ENCODE peak calls at places on chromosomes 16 and 17, in ten cellular contexts. One of them, this sample, is unnamed.

GRCh38 chr17:71327376-71328059 is 793.3 kb upstream of the SOX9 start:
- DNase-seq in tibial nerve: no peak
- DNase-seq in thoracic aorta: no peak
- DNase-seq in stomach: no peak
- DNase-seq in heart right ventricle: no peak
- DNase-seq in mammary epithelial cell: peak; percentile 45
- DNase-seq in psoas muscle: no peak
- DNase-seq in thyroid gland: no peak
- DNase-seq in fibroblast of lung: peak; percentile 74
- DNase-seq in pancreas: no peak
- DNase-seq in this sample: peak; percentile 27

GRCh38 chr17:64348666-64349065 is 42.0 kb downstream of the PECAM1 start:
- DNase-seq in pancreas: no peak
- DNase-seq in psoas muscle: no peak
- DNase-seq in mammary epithelial cell: no peak
- DNase-seq in stomach: no peak
- DNase-seq in fibroblast of lung: no peak
- DNase-seq in thyroid gland: no peak
- DNase-seq in tibial nerve: no peak
- DNase-seq in heart right ventricle: no peak
- DNase-seq in thoracic aorta: no peak
- DNase-seq in this sample: no peak

GRCh38 chr17:80362428-80363119 is 52.4 kb upstream of the ENDOV start:
- DNase-seq in pancreas: no peak
- DNase-seq in heart right ventricle: no peak
- DNase-seq in tibial nerve: peak; percentile 79
- DNase-seq in fibroblast of lung: peak; percentile 49
- DNase-seq in thyroid gland: no peak
- DNase-seq in thoracic aorta: no peak
- DNase-seq in stomach: no peak
- DNase-seq in psoas muscle: peak; percentile 44
- DNase-seq in mammary epithelial cell: no peak
- DNase-seq in this sample: no peak

GRCh38 chr17:28404812-28405570 is 1.0 kb downstream of the SLC46A1 start:
- DNase-seq in mammary epithelial cell: no peak
- DNase-seq in heart right ventricle: no peak
- DNase-seq in thyroid gland: no peak
- DNase-seq in tibial nerve: no peak
- DNase-seq in pancreas: peak; percentile 75
- DNase-seq in thoracic aorta: no peak
- DNase-seq in psoas muscle: no peak
- DNase-seq in fibroblast of lung: no peak
- DNase-seq in stomach: peak; percentile 50
- DNase-seq in this sample: no peak

GRCh38 chr17:142876-143784 is 5.8 kb downstream of the SCGB1C2 start:
- DNase-seq in pancreas: peak; percentile 39
- DNase-seq in heart right ventricle: no peak
- DNase-seq in thoracic aorta: no peak
- DNase-seq in tibial nerve: peak; percentile 3
- DNase-seq in mammary epithelial cell: no peak
- DNase-seq in stomach: no peak
- DNase-seq in thyroid gland: no peak
- DNase-seq in psoas muscle: no peak
- DNase-seq in fibroblast of lung: no peak
- DNase-seq in this sample: no peak

GRCh38 chr16:15404792-15405191 is 9.2 kb downstream of the MPV17L start:
- DNase-seq in psoas muscle: peak; percentile 84
- DNase-seq in heart right ventricle: no peak
- DNase-seq in thyroid gland: no peak
- DNase-seq in mammary epithelial cell: peak; percentile 56
- DNase-seq in tibial nerve: peak; percentile 73
- DNase-seq in pancreas: no peak
- DNase-seq in thoracic aorta: no peak
- DNase-seq in fibroblast of lung: no peak
- DNase-seq in stomach: no peak
- DNase-seq in this sample: no peak

GRCh38 chr17:31754239-31754945 is 104.7 kb downstream of the COPRS start:
- DNase-seq in psoas muscle: no peak
- DNase-seq in tibial nerve: no peak
- DNase-seq in pancreas: no peak
- DNase-seq in stomach: no peak
- DNase-seq in thyroid gland: no peak
- DNase-seq in fibroblast of lung: peak; percentile 93
- DNase-seq in thoracic aorta: no peak
- DNase-seq in mammary epithelial cell: peak; percentile 79
- DNase-seq in heart right ventricle: no peak
- DNase-seq in this sample: peak; percentile 86

GRCh38 chr17:63278731-63279442 is 167.2 kb downstream of the CYB561 start:
- DNase-seq in fibroblast of lung: no peak
- DNase-seq in tibial nerve: no peak
- DNase-seq in thyroid gland: no peak
- DNase-seq in pancreas: no peak
- DNase-seq in psoas muscle: no peak
- DNase-seq in thoracic aorta: no peak
- DNase-seq in mammary epithelial cell: peak; percentile 41
- DNase-seq in stomach: no peak
- DNase-seq in heart right ventricle: no peak
- DNase-seq in this sample: no peak

GRCh38 chr16:67186550-67186950 is 2.8 kb upstream of the MATCAP1 start:
- DNase-seq in tibial nerve: no peak
- DNase-seq in fibroblast of lung: no peak
- DNase-seq in heart right ventricle: no peak
- DNase-seq in stomach: no peak
- DNase-seq in mammary epithelial cell: peak; percentile 69
- DNase-seq in thoracic aorta: no peak
- DNase-seq in psoas muscle: no peak
- DNase-seq in thyroid gland: no peak
- DNase-seq in pancreas: no peak
- DNase-seq in this sample: no peak

GRCh38 chr17:27762527-27763305 is 37.6 kb downstream of the NOS2 start:
- DNase-seq in mammary epithelial cell: peak; percentile 18
- DNase-seq in psoas muscle: no peak
- DNase-seq in fibroblast of lung: peak; percentile 29
- DNase-seq in heart right ventricle: no peak
- DNase-seq in stomach: no peak
- DNase-seq in thoracic aorta: no peak
- DNase-seq in thyroid gland: no peak
- DNase-seq in tibial nerve: no peak
- DNase-seq in pancreas: no peak
- DNase-seq in this sample: no peak

GRCh38 chr17:73960469-73960868 is 243.0 kb upstream of the RPL38 start:
- DNase-seq in fibroblast of lung: no peak
- DNase-seq in stomach: no peak
- DNase-seq in psoas muscle: no peak
- DNase-seq in pancreas: no peak
- DNase-seq in thyroid gland: no peak
- DNase-seq in mammary epithelial cell: no peak
- DNase-seq in heart right ventricle: no peak
- DNase-seq in tibial nerve: no peak
- DNase-seq in thoracic aorta: no peak
- DNase-seq in this sample: no peak

DNA sequence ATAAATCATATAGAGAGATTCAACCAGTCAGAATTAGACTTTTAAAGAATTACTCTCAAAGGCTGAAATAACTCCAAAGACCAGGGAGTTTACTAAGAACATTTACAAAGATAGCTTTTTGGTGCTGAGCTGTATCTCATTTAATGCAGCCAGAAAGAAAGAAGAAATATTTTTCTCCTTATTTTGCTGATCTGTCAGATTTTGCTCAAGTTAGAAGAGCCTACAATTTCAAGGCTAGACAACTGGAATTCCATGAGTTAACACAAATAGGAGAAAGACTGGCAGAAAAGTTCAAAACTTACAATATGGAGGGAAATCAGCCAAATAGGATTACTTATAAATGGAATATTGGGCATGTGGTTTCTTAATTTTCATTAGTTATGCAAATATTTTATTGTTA is 6.1 kb upstream of the SLFN12 start:
- DNase-seq in tibial nerve: no peak
- DNase-seq in heart right ventricle: no peak
- DNase-seq in thyroid gland: no peak
- DNase-seq in pancreas: no peak
- DNase-seq in stomach: no peak
- DNase-seq in psoas muscle: no peak
- DNase-seq in fibroblast of lung: no peak
- DNase-seq in mammary epithelial cell: no peak
- DNase-seq in thoracic aorta: no peak
- DNase-seq in this sample: no peak
- H3K27me3 ChIP-seq in tibial nerve: no peaks in the 10 kb centered on the region
- H3K27me3 ChIP-seq in heart right ventricle: no peaks in the 10 kb centered on the region
- H3K27me3 ChIP-seq in thyroid gland: no peaks in the 10 kb centered on the region
- H3K27me3 ChIP-seq in pancreas: no peaks in the 10 kb centered on the region
- H3K27me3 ChIP-seq in stomach: no peaks in the 10 kb centered on the region
- H3K27me3 ChIP-seq in psoas muscle: peaks cover 7% of the 10 kb centered on the region
- H3K27me3 ChIP-seq in fibroblast of lung: no peaks in the 10 kb centered on the region
- H3K27me3 ChIP-seq in mammary epithelial cell: no peaks in the 10 kb centered on the region
- H3K27me3 ChIP-seq in thoracic aorta: no peaks in the 10 kb centered on the region
- H3K27me3 ChIP-seq in this sample: no peaks in the 10 kb centered on the region

GRCh38 chr17:77286641-77287431 is 146.1 kb downstream of the SEC14L1 start:
- DNase-seq in psoas muscle: peak; percentile 91
- DNase-seq in mammary epithelial cell: peak; percentile 98
- DNase-seq in tibial nerve: no peak
- DNase-seq in heart right ventricle: peak; percentile 51
- DNase-seq in pancreas: peak; percentile 83
- DNase-seq in thyroid gland: peak; percentile 91
- DNase-seq in fibroblast of lung: peak; percentile 76
- DNase-seq in stomach: peak; percentile 88
- DNase-seq in thoracic aorta: no peak
- DNase-seq in this sample: no peak

GRCh38 chr17:77288115-77288619 is 147.4 kb downstream of the SEC14L1 start:
- DNase-seq in pancreas: peak; percentile 67
- DNase-seq in stomach: no peak
- DNase-seq in thoracic aorta: no peak
- DNase-seq in fibroblast of lung: no peak
- DNase-seq in mammary epithelial cell: peak; percentile 74
- DNase-seq in thyroid gland: peak; percentile 27
- DNase-seq in psoas muscle: peak; percentile 67
- DNase-seq in heart right ventricle: no peak
- DNase-seq in tibial nerve: no peak
- DNase-seq in this sample: no peak

GRCh38 chr17:77287432-77288068 is 146.8 kb downstream of the SEC14L1 start:
- DNase-seq in stomach: peak; percentile 83
- DNase-seq in fibroblast of lung: peak; percentile 96
- DNase-seq in heart right ventricle: peak; percentile 54
- DNase-seq in thyroid gland: peak; percentile 91
- DNase-seq in psoas muscle: peak; percentile 92
- DNase-seq in mammary epithelial cell: peak; percentile 80
- DNase-seq in thoracic aorta: no peak
- DNase-seq in tibial nerve: no peak
- DNase-seq in pancreas: peak; percentile 69
- DNase-seq in this sample: peak; percentile 63

GRCh38 chr17:77285594-77286390 is 145.0 kb downstream of the SEC14L1 start:
- DNase-seq in stomach: peak; percentile 85
- DNase-seq in heart right ventricle: peak; percentile 54
- DNase-seq in mammary epithelial cell: peak; percentile 95
- DNase-seq in pancreas: peak; percentile 66
- DNase-seq in fibroblast of lung: peak; percentile 97
- DNase-seq in thyroid gland: peak; percentile 63
- DNase-seq in psoas muscle: peak; percentile 77
- DNase-seq in thoracic aorta: peak; percentile 25
- DNase-seq in tibial nerve: peak; percentile 40
- DNase-seq in this sample: peak; percentile 50

GRCh38 chr17:77286391-77286640 is 145.5 kb downstream of the SEC14L1 start:
- DNase-seq in tibial nerve: no peak
- DNase-seq in psoas muscle: no peak
- DNase-seq in thyroid gland: no peak
- DNase-seq in heart right ventricle: no peak
- DNase-seq in mammary epithelial cell: no peak
- DNase-seq in stomach: no peak
- DNase-seq in fibroblast of lung: no peak
- DNase-seq in thoracic aorta: no peak
- DNase-seq in pancreas: no peak
- DNase-seq in this sample: no peak
- H3K4me3 ChIP-seq in tibial nerve: no peak overlapping the region
- H3K4me3 ChIP-seq in psoas muscle: no peak overlapping the region
- H3K4me3 ChIP-seq in thyroid gland: no peak overlapping the region
- H3K4me3 ChIP-seq in heart right ventricle: no peak overlapping the region
- H3K4me3 ChIP-seq in mammary epithelial cell: peak overlapping the region; percentile 3
- H3K4me3 ChIP-seq in stomach: peak overlapping the region; percentile 11
- H3K4me3 ChIP-seq in fibroblast of lung: no peak overlapping the region
- H3K4me3 ChIP-seq in thoracic aorta: no peak overlapping the region
- H3K4me3 ChIP-seq in pancreas: no peak overlapping the region
- H3K4me3 ChIP-seq in this sample: no peak overlapping the region

GRCh38 chr17:47945529-47946508 is 4.4 kb downstream of the PNPO start:
- DNase-seq in heart right ventricle: no peak
- DNase-seq in thoracic aorta: no peak
- DNase-seq in pancreas: no peak
- DNase-seq in psoas muscle: no peak
- DNase-seq in fibroblast of lung: no peak
- DNase-seq in tibial nerve: no peak
- DNase-seq in thyroid gland: peak; percentile 80
- DNase-seq in mammary epithelial cell: no peak
- DNase-seq in stomach: peak; percentile 67
- DNase-seq in this sample: no peak

GRCh38 chr17:47945080-47945479 is 3.7 kb downstream of the PNPO start:
- DNase-seq in thyroid gland: no peak
- DNase-seq in fibroblast of lung: peak; percentile 58
- DNase-seq in tibial nerve: no peak
- DNase-seq in stomach: no peak
- DNase-seq in psoas muscle: no peak
- DNase-seq in pancreas: no peak
- DNase-seq in thoracic aorta: no peak
- DNase-seq in mammary epithelial cell: no peak
- DNase-seq in heart right ventricle: no peak
- DNase-seq in this sample: no peak

GRCh38 chr17:47946516-47946915 is 5.1 kb downstream of the PNPO start:
- DNase-seq in tibial nerve: no peak
- DNase-seq in heart right ventricle: no peak
- DNase-seq in stomach: no peak
- DNase-seq in thoracic aorta: no peak
- DNase-seq in mammary epithelial cell: no peak
- DNase-seq in fibroblast of lung: no peak
- DNase-seq in thyroid gland: no peak
- DNase-seq in pancreas: no peak
- DNase-seq in psoas muscle: no peak
- DNase-seq in this sample: no peak

GRCh38 chr17:47948706-47949196 is 7.4 kb downstream of the PNPO start:
- DNase-seq in fibroblast of lung: no peak
- DNase-seq in mammary epithelial cell: peak; percentile 73
- DNase-seq in stomach: peak; percentile 84
- DNase-seq in tibial nerve: no peak
- DNase-seq in psoas muscle: peak; percentile 64
- DNase-seq in thoracic aorta: no peak
- DNase-seq in thyroid gland: peak; percentile 31
- DNase-seq in pancreas: peak; percentile 62
- DNase-seq in heart right ventricle: no peak
- DNase-seq in this sample: no peak

GRCh38 chr17:47946929-47947397 is 5.6 kb downstream of the PNPO start:
- DNase-seq in stomach: peak; percentile 92
- DNase-seq in heart right ventricle: peak; percentile 61
- DNase-seq in thyroid gland: peak; percentile 88
- DNase-seq in fibroblast of lung: peak; percentile 77
- DNase-seq in psoas muscle: peak; percentile 84
- DNase-seq in mammary epithelial cell: peak; percentile 96
- DNase-seq in thoracic aorta: peak; percentile 52
- DNase-seq in tibial nerve: peak; percentile 88
- DNase-seq in pancreas: peak; percentile 87
- DNase-seq in this sample: no peak
- H3K27ac ChIP-seq in stomach: peak overlapping the region; percentile 94
- H3K27ac ChIP-seq in heart right ventricle: peak overlapping the region; percentile 15
- H3K27ac ChIP-seq in thyroid gland: peak overlapping the region; percentile 92
- H3K27ac ChIP-seq in fibroblast of lung: no peak overlapping the region
- H3K27ac ChIP-seq in psoas muscle: peak overlapping the region; percentile 71
- H3K27ac ChIP-seq in mammary epithelial cell: peak overlapping the region; percentile 64
- H3K27ac ChIP-seq in thoracic aorta: no peak overlapping the region
- H3K27ac ChIP-seq in tibial nerve: peak overlapping the region; percentile 26
- H3K27ac ChIP-seq in pancreas: peak overlapping the region; percentile 47
- H3K27ac ChIP-seq in this sample: no peak overlapping the region

GRCh38 chr17:48307814-48308411 is 122.1 kb downstream of the SKAP1 start:
- DNase-seq in thoracic aorta: no peak
- DNase-seq in psoas muscle: no peak
- DNase-seq in thyroid gland: peak; percentile 56
- DNase-seq in pancreas: peak; percentile 60
- DNase-seq in stomach: peak; percentile 54
- DNase-seq in fibroblast of lung: peak; percentile 62
- DNase-seq in tibial nerve: peak; percentile 16
- DNase-seq in heart right ventricle: peak; percentile 19
- DNase-seq in mammary epithelial cell: peak; percentile 37
- DNase-seq in this sample: peak; percentile 32
- H3K27me3 ChIP-seq in thoracic aorta: no peaks in the 10 kb centered on the region
- H3K27me3 ChIP-seq in psoas muscle: peaks cover 33% of the 10 kb centered on the region
- H3K27me3 ChIP-seq in thyroid gland: peaks cover 7% of the 10 kb centered on the region
- H3K27me3 ChIP-seq in pancreas: no peaks in the 10 kb centered on the region
- H3K27me3 ChIP-seq in stomach: peaks cover 28% of the 10 kb centered on the region
- H3K27me3 ChIP-seq in fibroblast of lung: peaks cover 41% of the 10 kb centered on the region
- H3K27me3 ChIP-seq in tibial nerve: peaks cover 82% of the 10 kb centered on the region
- H3K27me3 ChIP-seq in heart right ventricle: peaks cover 11% of the 10 kb centered on the region
- H3K27me3 ChIP-seq in mammary epithelial cell: peaks cover 20% of the 10 kb centered on the region
- H3K27me3 ChIP-seq in this sample: peaks cover 51% of the 10 kb centered on the region